ENCODE peak calls at places on chromosome 21, in four cellular contexts. O, N, Q and L are unnamed samples.

GRCh38 chr21:46111193-46111571 is 13.3 kb downstream of the COL6A2 start:
- DNase-seq in O (no peak), Q (no peak), N (no peak), L (peak)

GRCh38 chr21:35428041-35428400 is 378.9 kb upstream of the RUNX1 start:
- DNase-seq in O (peak), N (no peak), Q (no peak), L (no peak)

GRCh38 chr21:44793269-44794030 is 8.2 kb downstream of the UBE2G2 start:
- DNase-seq in O (peak), N (peak), Q (no peak), L (peak)

GRCh38 chr21:20419780-20420179 is 578.4 kb upstream of the NCAM2 start:
- DNase-seq in O (no peak), Q (no peak), N (no peak), L (no peak)

GRCh38 chr21:45082715-45083114 is 8.3 kb downstream of the ADARB1 start:
- DNase-seq in O (no peak), Q (no peak), N (no peak), L (no peak)

GRCh38 chr21:25424045-25424444 is 183.2 kb downstream of the MRPL39 start:
- DNase-seq in Q (no peak), O (no peak), N (no peak), L (no peak)

GRCh38 chr21:29196021-29196663 is 65.7 kb downstream of the MAP3K7CL start:
- DNase-seq in O (peak), N (peak), Q (peak), L (no peak)

GRCh38 chr21:45975017-45975595 is 6.5 kb upstream of the COL6A1 start:
- DNase-seq in Q (no peak), N (peak), O (peak), L (peak)

GRCh38 chr21:30733026-30733425 is 14.0 kb downstream of the KRTAP21-2 start:
- DNase-seq in Q (no peak), O (no peak), N (no peak), L (no peak)

GRCh38 chr21:15015622-15016471 is 49.0 kb downstream of the NRIP1 start:
- DNase-seq in N (no peak), O (peak), Q (no peak), L (no peak)

GRCh38 chr21:46546799-46547198 is 58.1 kb downstream of the S100B start:
- DNase-seq in Q (no peak), O (no peak), N (no peak), L (no peak)

GRCh38 chr21:45877160-45877438 is 104.5 kb upstream of the COL6A1 start:
- DNase-seq in Q (no peak), N (no peak), O (no peak), L (no peak)

GRCh38 chr21:44942566-44942965 is 2.7 kb downstream of the SLX9 start:
- DNase-seq in N (no peak), Q (no peak), O (no peak), L (no peak)

GRCh38 chr21:15978158-15978805 is 248.5 kb downstream of the USP25 start:
- DNase-seq in Q (no peak), N (peak), O (peak), L (no peak)

GRCh38 chr21:45120975-45121374 is 46.6 kb downstream of the ADARB1 start:
- DNase-seq in Q (no peak), N (no peak), O (no peak), L (no peak)

GRCh38 chr21:15549671-15550070 is 180.1 kb upstream of the USP25 start:
- DNase-seq in O (peak), Q (no peak), N (peak), L (peak)

GRCh38 chr21:18840239-18840638 is 436.7 kb upstream of the TMPRSS15 start:
- DNase-seq in Q (peak), N (peak), O (no peak), L (peak)

GRCh38 chr21:25283720-25284119 is 323.6 kb downstream of the MRPL39 start:
- DNase-seq in O (peak), N (peak), Q (no peak), L (peak)

GRCh38 chr21:29288239-29288638 is 10.5 kb upstream of the BACH1 start:
- DNase-seq in Q (no peak), N (no peak), O (no peak), L (no peak)

GRCh38 chr21:32702702-32703101 is 25.1 kb downstream of the SYNJ1 start:
- DNase-seq in N (peak), Q (no peak), O (peak), L (no peak)

GRCh38 chr21:29887313-29888009 is 52.3 kb downstream of the GRIK1 start:
- DNase-seq in O (no peak), Q (no peak), N (no peak), L (no peak)

DNA sequence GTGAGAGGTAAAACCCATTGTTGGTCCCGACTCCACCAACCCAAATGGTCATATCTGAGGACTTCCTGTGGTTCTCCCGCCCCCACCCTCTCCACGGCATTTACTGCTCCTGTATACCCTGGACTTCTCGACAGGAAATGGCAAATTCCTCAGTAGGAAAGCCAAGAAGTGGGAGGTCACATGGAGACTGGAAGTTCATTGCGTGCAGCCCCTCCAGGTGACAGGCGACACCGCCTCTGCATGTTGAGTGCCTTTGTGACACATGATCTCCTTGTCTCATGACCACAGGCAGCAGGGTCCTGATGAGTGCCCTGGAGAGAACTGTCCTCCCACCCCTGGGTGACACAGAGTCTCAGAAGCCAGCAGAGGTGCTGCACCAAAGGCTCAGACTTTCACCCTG is 24.2 kb downstream of the ERG start:
- DNase-seq in Q (no peak), O (no peak), N (peak), L (no peak)
- H4K8ac ChIP-seq in Q (no peak), O (no peak), N (no peak), L (no peak)

GRCh38 chr21:33734818-33735217 is 92.5 kb downstream of the ITSN1 start:
- DNase-seq in Q (no peak), O (no peak), N (no peak), L (no peak)

GRCh38 chr21:33732038-33732437 is 89.7 kb downstream of the ITSN1 start:
- DNase-seq in N (peak), Q (no peak), O (no peak), L (no peak)

GRCh38 chr21:33729631-33730030 is 87.3 kb downstream of the ITSN1 start:
- DNase-seq in O (no peak), Q (no peak), N (no peak), L (no peak)

GRCh38 chr21:33734326-33734725 is 92.0 kb downstream of the ITSN1 start:
- DNase-seq in N (no peak), O (peak), Q (no peak), L (no peak)

DNA sequence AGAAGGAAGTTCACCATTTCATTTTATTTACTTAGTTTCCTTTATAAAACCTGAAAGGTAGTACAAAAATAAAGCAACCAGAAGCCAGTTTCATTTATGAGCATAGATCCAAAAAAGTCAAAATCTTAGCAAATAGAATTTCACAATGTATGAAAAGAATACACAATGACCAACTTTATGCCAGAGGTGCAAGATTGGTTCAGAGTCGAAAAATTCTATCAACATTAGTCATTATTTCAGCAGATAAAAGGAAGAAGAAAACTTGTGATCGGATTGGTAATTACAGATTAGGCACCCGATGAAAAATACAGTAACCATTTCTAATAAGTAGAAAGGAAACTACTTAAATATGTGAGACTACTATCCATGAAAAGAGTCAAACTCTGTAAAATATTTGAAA is 89.1 kb downstream of the ITSN1 start:
- DNase-seq in N (no peak), O (no peak), Q (no peak), L (no peak)
- H4K5ac ChIP-seq in N (no peak), O (no peak), Q (no peak), L (no peak)

GRCh38 chr21:43341349-43342163 is 85.4 kb downstream of the SIK1 start:
- DNase-seq in Q (no peak), O (peak), N (no peak), L (no peak)
- H4K8ac ChIP-seq in Q (no peak), O (peak), N (no peak), L (no peak)

DNA sequence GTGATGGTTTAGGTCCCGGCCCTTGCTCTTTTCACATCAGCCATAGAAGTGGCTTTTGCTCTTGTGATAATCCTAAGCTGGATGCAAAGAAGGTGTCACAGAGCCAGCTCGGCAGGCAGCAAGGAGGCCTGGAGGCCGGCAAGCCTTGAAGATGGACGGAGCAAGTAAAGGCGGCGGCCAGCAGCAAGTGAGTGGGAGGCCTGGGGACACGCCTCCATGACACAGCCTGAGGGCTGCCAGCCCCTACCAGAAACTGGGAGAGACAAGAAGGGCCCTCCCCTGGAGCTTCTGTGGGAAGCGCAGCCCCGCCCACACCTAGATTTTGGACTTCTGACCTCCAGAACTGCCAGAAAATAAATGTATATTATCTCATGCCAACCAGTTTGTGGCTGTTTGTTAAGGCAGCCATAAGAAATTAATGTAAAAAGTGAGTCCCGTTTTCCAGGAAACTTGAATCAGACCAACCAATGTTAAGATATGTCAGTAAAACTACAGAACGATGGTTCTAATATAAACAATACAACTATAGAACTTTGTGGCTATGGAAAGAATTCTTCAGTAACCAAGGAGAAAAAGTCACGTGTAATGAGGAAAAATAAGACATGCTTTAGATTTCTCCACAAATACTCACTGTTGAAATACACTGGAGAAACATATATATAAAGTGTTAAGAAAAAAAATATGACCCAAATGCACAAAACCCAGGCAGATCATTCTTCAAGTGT is 49.9 kb downstream of the BACE2 start:
- DNase-seq in N (peak), Q (no peak), O (peak), L (peak)
- H4K5ac ChIP-seq in N (no peak), Q (no peak), O (peak), L (no peak)

GRCh38 chr21:27622636-27623035 is 655.7 kb upstream of the ADAMTS5 start:
- DNase-seq in Q (no peak), O (no peak), N (no peak), L (no peak)
- H4K8ac ChIP-seq in Q (no peak), O (no peak), N (no peak), L (no peak)

GRCh38 chr21:39467746-39468145 is 16.0 kb downstream of the SH3BGR start:
- DNase-seq in N (no peak), O (no peak), Q (no peak), L (no peak)

GRCh38 chr21:39461419-39461818 is 9.6 kb downstream of the SH3BGR start:
- DNase-seq in N (no peak), O (no peak), Q (no peak), L (no peak)

DNA sequence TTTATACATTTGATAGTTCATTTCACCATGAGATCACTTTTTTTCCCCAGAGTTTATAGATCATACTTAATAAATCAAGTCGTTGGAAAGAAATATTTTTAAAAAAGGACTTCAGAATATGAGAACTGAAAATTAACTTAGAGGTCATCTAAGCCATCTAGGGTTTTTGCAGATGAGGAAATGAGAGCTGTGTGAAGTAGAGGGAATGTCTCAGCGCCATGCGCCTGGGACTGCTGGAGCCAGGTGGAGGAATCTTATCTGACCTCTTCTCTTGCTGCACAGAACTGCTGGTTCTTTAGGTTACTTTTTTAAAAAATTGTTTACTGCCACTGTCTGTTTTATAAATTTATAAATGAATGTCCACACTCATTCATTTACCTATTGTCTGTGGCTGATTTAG is 11.5 kb downstream of the SH3BGR start:
- DNase-seq in Q (no peak), N (no peak), O (no peak), L (no peak)
- H4K5ac ChIP-seq in Q (no peak), N (no peak), O (no peak), L (no peak)